ENCODE peak calls at places on chromosomes 4 and X, in seven cellular contexts. One of them, this sample, is unnamed.

GRCh38 chr4:176150704-176151103 is 44.7 kb downstream of the SPATA4 start:
- DNase-seq in stimulated activated CD4-positive, alpha-beta T cell treated with anti-CD3 and anti-CD28 coated beads, Interleukin-12 subunit alpha, Interleukin-12 subunit beta, amount 100 ng/mL, for 24 hours: no peak
- DNase-seq in retina: no peak
- DNase-seq in PC-3: no peak
- DNase-seq in HT1080: no peak
- DNase-seq in thoracic aorta: no peak
- DNase-seq in ovary: no peak
- DNase-seq in this sample: no peak

GRCh38 chr4:20682853-20683252 is 17.4 kb upstream of the PACRGL start:
- DNase-seq in ovary: peak
- DNase-seq in PC-3: no peak
- DNase-seq in thoracic aorta: no peak
- DNase-seq in retina: no peak
- DNase-seq in HT1080: no peak
- DNase-seq in stimulated activated CD4-positive, alpha-beta T cell treated with anti-CD3 and anti-CD28 coated beads, Interleukin-12 subunit alpha, Interleukin-12 subunit beta, amount 100 ng/mL, for 24 hours: no peak
- DNase-seq in this sample: no peak

GRCh38 chr4:48047421-48047844 is 30.9 kb downstream of the NIPAL1 start:
- DNase-seq in thoracic aorta: no peak
- DNase-seq in stimulated activated CD4-positive, alpha-beta T cell treated with anti-CD3 and anti-CD28 coated beads, Interleukin-12 subunit alpha, Interleukin-12 subunit beta, amount 100 ng/mL, for 24 hours: peak
- DNase-seq in PC-3: no peak
- DNase-seq in HT1080: peak
- DNase-seq in retina: no peak
- DNase-seq in ovary: no peak
- DNase-seq in this sample: peak

GRCh38 chrX:72576161-72576896 is 3.7 kb upstream of the HDAC8 start:
- DNase-seq in ovary: no peak
- DNase-seq in stimulated activated CD4-positive, alpha-beta T cell treated with anti-CD3 and anti-CD28 coated beads, Interleukin-12 subunit alpha, Interleukin-12 subunit beta, amount 100 ng/mL, for 24 hours: no peak
- DNase-seq in retina: no peak
- DNase-seq in PC-3: peak
- DNase-seq in HT1080: peak
- DNase-seq in thoracic aorta: no peak
- DNase-seq in this sample: no peak

GRCh38 chr4:114879916-114880315 is 233.5 kb downstream of the NDST4 start:
- DNase-seq in thoracic aorta: no peak
- DNase-seq in PC-3: no peak
- DNase-seq in HT1080: no peak
- DNase-seq in ovary: no peak
- DNase-seq in retina: peak
- DNase-seq in stimulated activated CD4-positive, alpha-beta T cell treated with anti-CD3 and anti-CD28 coated beads, Interleukin-12 subunit alpha, Interleukin-12 subunit beta, amount 100 ng/mL, for 24 hours: no peak
- DNase-seq in this sample: no peak

GRCh38 chrX:131987252-131987651 is 35.9 kb upstream of the STK26 start:
- DNase-seq in PC-3: no peak
- DNase-seq in ovary: no peak
- DNase-seq in stimulated activated CD4-positive, alpha-beta T cell treated with anti-CD3 and anti-CD28 coated beads, Interleukin-12 subunit alpha, Interleukin-12 subunit beta, amount 100 ng/mL, for 24 hours: no peak
- DNase-seq in retina: no peak
- DNase-seq in thoracic aorta: no peak
- DNase-seq in HT1080: peak
- DNase-seq in this sample: peak

GRCh38 chr4:134024251-134024650 is 177.3 kb downstream of the PABPC4L start:
- DNase-seq in ovary: no peak
- DNase-seq in thoracic aorta: no peak
- DNase-seq in HT1080: peak
- DNase-seq in stimulated activated CD4-positive, alpha-beta T cell treated with anti-CD3 and anti-CD28 coated beads, Interleukin-12 subunit alpha, Interleukin-12 subunit beta, amount 100 ng/mL, for 24 hours: no peak
- DNase-seq in PC-3: peak
- DNase-seq in retina: no peak
- DNase-seq in this sample: no peak

GRCh38 chr4:2934077-2934812 is 29.0 kb downstream of the NOP14 start:
- DNase-seq in thoracic aorta: peak
- DNase-seq in PC-3: peak
- DNase-seq in retina: no peak
- DNase-seq in ovary: peak
- DNase-seq in HT1080: peak
- DNase-seq in stimulated activated CD4-positive, alpha-beta T cell treated with anti-CD3 and anti-CD28 coated beads, Interleukin-12 subunit alpha, Interleukin-12 subunit beta, amount 100 ng/mL, for 24 hours: no peak
- DNase-seq in this sample: peak

GRCh38 chr4:155593793-155594192 is 72.9 kb upstream of the GUCY1A1 start:
- DNase-seq in stimulated activated CD4-positive, alpha-beta T cell treated with anti-CD3 and anti-CD28 coated beads, Interleukin-12 subunit alpha, Interleukin-12 subunit beta, amount 100 ng/mL, for 24 hours: no peak
- DNase-seq in ovary: no peak
- DNase-seq in PC-3: no peak
- DNase-seq in retina: no peak
- DNase-seq in thoracic aorta: no peak
- DNase-seq in HT1080: no peak
- DNase-seq in this sample: no peak

GRCh38 chrX:105698386-105698785 is 124.0 kb upstream of the NRK start:
- DNase-seq in HT1080: peak
- DNase-seq in retina: no peak
- DNase-seq in stimulated activated CD4-positive, alpha-beta T cell treated with anti-CD3 and anti-CD28 coated beads, Interleukin-12 subunit alpha, Interleukin-12 subunit beta, amount 100 ng/mL, for 24 hours: no peak
- DNase-seq in ovary: no peak
- DNase-seq in thoracic aorta: no peak
- DNase-seq in PC-3: peak
- DNase-seq in this sample: no peak

GRCh38 chr4:99856166-99856565 is 38.1 kb downstream of the LAMTOR3 start:
- DNase-seq in PC-3: peak
- DNase-seq in HT1080: peak
- DNase-seq in ovary: no peak
- DNase-seq in stimulated activated CD4-positive, alpha-beta T cell treated with anti-CD3 and anti-CD28 coated beads, Interleukin-12 subunit alpha, Interleukin-12 subunit beta, amount 100 ng/mL, for 24 hours: no peak
- DNase-seq in retina: no peak
- DNase-seq in thoracic aorta: no peak
- DNase-seq in this sample: no peak

GRCh38 chr4:5712517-5712916 is 1.5 kb downstream of the EVC start:
- DNase-seq in thoracic aorta: no peak
- DNase-seq in PC-3: peak
- DNase-seq in ovary: no peak
- DNase-seq in HT1080: peak
- DNase-seq in stimulated activated CD4-positive, alpha-beta T cell treated with anti-CD3 and anti-CD28 coated beads, Interleukin-12 subunit alpha, Interleukin-12 subunit beta, amount 100 ng/mL, for 24 hours: peak
- DNase-seq in retina: no peak
- DNase-seq in this sample: peak

GRCh38 chr4:122007016-122007415 is 55.2 kb upstream of the TRPC3 start:
- DNase-seq in thoracic aorta: no peak
- DNase-seq in retina: no peak
- DNase-seq in PC-3: no peak
- DNase-seq in HT1080: no peak
- DNase-seq in ovary: no peak
- DNase-seq in stimulated activated CD4-positive, alpha-beta T cell treated with anti-CD3 and anti-CD28 coated beads, Interleukin-12 subunit alpha, Interleukin-12 subunit beta, amount 100 ng/mL, for 24 hours: no peak
- DNase-seq in this sample: no peak

GRCh38 chrX:2572740-2573139 is 72.0 kb upstream of the DHRSX start:
- DNase-seq in HT1080: peak
- DNase-seq in thoracic aorta: no peak
- DNase-seq in retina: no peak
- DNase-seq in ovary: no peak
- DNase-seq in stimulated activated CD4-positive, alpha-beta T cell treated with anti-CD3 and anti-CD28 coated beads, Interleukin-12 subunit alpha, Interleukin-12 subunit beta, amount 100 ng/mL, for 24 hours: no peak
- DNase-seq in PC-3: peak
- DNase-seq in this sample: no peak

GRCh38 chr4:108029321-108029720 is 39.6 kb downstream of the HADH start:
- DNase-seq in PC-3: no peak
- DNase-seq in stimulated activated CD4-positive, alpha-beta T cell treated with anti-CD3 and anti-CD28 coated beads, Interleukin-12 subunit alpha, Interleukin-12 subunit beta, amount 100 ng/mL, for 24 hours: no peak
- DNase-seq in retina: no peak
- DNase-seq in thoracic aorta: no peak
- DNase-seq in ovary: no peak
- DNase-seq in HT1080: no peak
- DNase-seq in this sample: no peak

GRCh38 chrX:1466971-1467561 is 14.4 kb upstream of the ASMTL start:
- DNase-seq in HT1080: no peak
- DNase-seq in thoracic aorta: no peak
- DNase-seq in stimulated activated CD4-positive, alpha-beta T cell treated with anti-CD3 and anti-CD28 coated beads, Interleukin-12 subunit alpha, Interleukin-12 subunit beta, amount 100 ng/mL, for 24 hours: no peak
- DNase-seq in PC-3: no peak
- DNase-seq in retina: no peak
- DNase-seq in ovary: no peak
- DNase-seq in this sample: peak

GRCh38 chr4:152106113-152106763 is 345.4 kb upstream of the GATB start:
- DNase-seq in stimulated activated CD4-positive, alpha-beta T cell treated with anti-CD3 and anti-CD28 coated beads, Interleukin-12 subunit alpha, Interleukin-12 subunit beta, amount 100 ng/mL, for 24 hours: no peak
- DNase-seq in ovary: peak
- DNase-seq in retina: no peak
- DNase-seq in HT1080: peak
- DNase-seq in thoracic aorta: peak
- DNase-seq in PC-3: peak
- DNase-seq in this sample: no peak

GRCh38 chr4:119238068-119238722 is 25.7 kb downstream of the USP53 start:
- DNase-seq in stimulated activated CD4-positive, alpha-beta T cell treated with anti-CD3 and anti-CD28 coated beads, Interleukin-12 subunit alpha, Interleukin-12 subunit beta, amount 100 ng/mL, for 24 hours: no peak
- DNase-seq in retina: no peak
- DNase-seq in PC-3: no peak
- DNase-seq in thoracic aorta: no peak
- DNase-seq in ovary: no peak
- DNase-seq in HT1080: peak
- DNase-seq in this sample: peak

GRCh38 chr4:188841523-188841922 is 702.3 kb downstream of the TRIML1 start:
- DNase-seq in PC-3: peak
- DNase-seq in retina: no peak
- DNase-seq in HT1080: peak
- DNase-seq in ovary: no peak
- DNase-seq in thoracic aorta: no peak
- DNase-seq in stimulated activated CD4-positive, alpha-beta T cell treated with anti-CD3 and anti-CD28 coated beads, Interleukin-12 subunit alpha, Interleukin-12 subunit beta, amount 100 ng/mL, for 24 hours: no peak
- DNase-seq in this sample: no peak